ENCODE peak calls at places on chromosomes 16 and 17, in eight cellular contexts. One of them, this sample, is unnamed.

GRCh38 chr17:8248751-8249607 is at the start of gene PFAS:
- DNase-seq in AG10803: peak
- DNase-seq in Ammon's horn: peak
- DNase-seq in ovary: peak
- DNase-seq in natural killer cell treated with Interleukin-12 subunit alpha and Interleukin-12 subunit beta and Interleukin-15 and Interleukin-18, amount 100 ng/mL, for 72 hours: peak
- DNase-seq in T-helper 1 cell: peak
- DNase-seq in caudate nucleus: peak
- DNase-seq in nucleus accumbens: peak
- DNase-seq in this sample: peak

GRCh38 chr16:69199382-69199781 is 12.4 kb downstream of the SNTB2 start:
- DNase-seq in AG10803: peak
- DNase-seq in Ammon's horn: no peak
- DNase-seq in ovary: peak
- DNase-seq in natural killer cell treated with Interleukin-12 subunit alpha and Interleukin-12 subunit beta and Interleukin-15 and Interleukin-18, amount 100 ng/mL, for 72 hours: no peak
- DNase-seq in T-helper 1 cell: no peak
- DNase-seq in caudate nucleus: no peak
- DNase-seq in nucleus accumbens: no peak
- DNase-seq in this sample: peak

GRCh38 chr16:53429221-53429943 is 4.9 kb upstream of the RBL2 start:
- DNase-seq in AG10803: peak
- DNase-seq in Ammon's horn: no peak
- DNase-seq in ovary: no peak
- DNase-seq in natural killer cell treated with Interleukin-12 subunit alpha and Interleukin-12 subunit beta and Interleukin-15 and Interleukin-18, amount 100 ng/mL, for 72 hours: no peak
- DNase-seq in T-helper 1 cell: no peak
- DNase-seq in caudate nucleus: no peak
- DNase-seq in nucleus accumbens: no peak
- DNase-seq in this sample: peak

GRCh38 chr17:77235370-77236080 is 94.8 kb downstream of the SEC14L1 start:
- DNase-seq in AG10803: peak
- DNase-seq in Ammon's horn: peak
- DNase-seq in ovary: no peak
- DNase-seq in natural killer cell treated with Interleukin-12 subunit alpha and Interleukin-12 subunit beta and Interleukin-15 and Interleukin-18, amount 100 ng/mL, for 72 hours: peak
- DNase-seq in T-helper 1 cell: peak
- DNase-seq in caudate nucleus: no peak
- DNase-seq in nucleus accumbens: no peak
- DNase-seq in this sample: peak

GRCh38 chr17:58421711-58422110 is 4.4 kb upstream of the RNF43 start:
- DNase-seq in AG10803: no peak
- DNase-seq in Ammon's horn: no peak
- DNase-seq in ovary: no peak
- DNase-seq in natural killer cell treated with Interleukin-12 subunit alpha and Interleukin-12 subunit beta and Interleukin-15 and Interleukin-18, amount 100 ng/mL, for 72 hours: no peak
- DNase-seq in T-helper 1 cell: no peak
- DNase-seq in caudate nucleus: no peak
- DNase-seq in nucleus accumbens: no peak
- DNase-seq in this sample: no peak

GRCh38 chr17:66171172-66171571 is 20.8 kb downstream of the CEP112 start:
- DNase-seq in AG10803: no peak
- DNase-seq in Ammon's horn: no peak
- DNase-seq in ovary: no peak
- DNase-seq in natural killer cell treated with Interleukin-12 subunit alpha and Interleukin-12 subunit beta and Interleukin-15 and Interleukin-18, amount 100 ng/mL, for 72 hours: no peak
- DNase-seq in T-helper 1 cell: no peak
- DNase-seq in caudate nucleus: no peak
- DNase-seq in nucleus accumbens: no peak
- DNase-seq in this sample: no peak

GRCh38 chr16:29734826-29735225 is 11.0 kb downstream of the C16orf54 start:
- DNase-seq in AG10803: no peak
- DNase-seq in Ammon's horn: no peak
- DNase-seq in ovary: no peak
- DNase-seq in natural killer cell treated with Interleukin-12 subunit alpha and Interleukin-12 subunit beta and Interleukin-15 and Interleukin-18, amount 100 ng/mL, for 72 hours: no peak
- DNase-seq in T-helper 1 cell: no peak
- DNase-seq in caudate nucleus: no peak
- DNase-seq in nucleus accumbens: no peak
- DNase-seq in this sample: peak

GRCh38 chr17:17351901-17352781 is 49.0 kb downstream of the NT5M start:
- DNase-seq in AG10803: no peak
- DNase-seq in Ammon's horn: no peak
- DNase-seq in ovary: peak
- DNase-seq in natural killer cell treated with Interleukin-12 subunit alpha and Interleukin-12 subunit beta and Interleukin-15 and Interleukin-18, amount 100 ng/mL, for 72 hours: peak
- DNase-seq in T-helper 1 cell: no peak
- DNase-seq in caudate nucleus: no peak
- DNase-seq in nucleus accumbens: no peak
- DNase-seq in this sample: peak

GRCh38 chr16:71789136-71789535 is 19.5 kb downstream of the AP1G1 start:
- DNase-seq in AG10803: no peak
- DNase-seq in Ammon's horn: no peak
- DNase-seq in ovary: no peak
- DNase-seq in natural killer cell treated with Interleukin-12 subunit alpha and Interleukin-12 subunit beta and Interleukin-15 and Interleukin-18, amount 100 ng/mL, for 72 hours: no peak
- DNase-seq in T-helper 1 cell: no peak
- DNase-seq in caudate nucleus: no peak
- DNase-seq in nucleus accumbens: no peak
- DNase-seq in this sample: no peak

GRCh38 chr16:50372611-50373344 is 4.0 kb upstream of the BRD7 start:
- DNase-seq in AG10803: peak
- DNase-seq in Ammon's horn: peak
- DNase-seq in ovary: no peak
- DNase-seq in natural killer cell treated with Interleukin-12 subunit alpha and Interleukin-12 subunit beta and Interleukin-15 and Interleukin-18, amount 100 ng/mL, for 72 hours: no peak
- DNase-seq in T-helper 1 cell: no peak
- DNase-seq in caudate nucleus: no peak
- DNase-seq in nucleus accumbens: no peak
- DNase-seq in this sample: peak

GRCh38 chr16:57038151-57038550 is 48.8 kb downstream of the NLRC5 start:
- DNase-seq in AG10803: peak
- DNase-seq in Ammon's horn: no peak
- DNase-seq in ovary: no peak
- DNase-seq in natural killer cell treated with Interleukin-12 subunit alpha and Interleukin-12 subunit beta and Interleukin-15 and Interleukin-18, amount 100 ng/mL, for 72 hours: no peak
- DNase-seq in T-helper 1 cell: no peak
- DNase-seq in caudate nucleus: no peak
- DNase-seq in nucleus accumbens: no peak
- DNase-seq in this sample: peak

GRCh38 chr17:60926466-60927183 is 249.0 kb downstream of the BCAS3 start:
- DNase-seq in AG10803: no peak
- DNase-seq in Ammon's horn: no peak
- DNase-seq in ovary: no peak
- DNase-seq in natural killer cell treated with Interleukin-12 subunit alpha and Interleukin-12 subunit beta and Interleukin-15 and Interleukin-18, amount 100 ng/mL, for 72 hours: no peak
- DNase-seq in T-helper 1 cell: no peak
- DNase-seq in caudate nucleus: no peak
- DNase-seq in nucleus accumbens: no peak
- DNase-seq in this sample: peak

GRCh38 chr17:3528604-3529511 is 28.8 kb downstream of the TRPV3 start:
- DNase-seq in AG10803: no peak
- DNase-seq in Ammon's horn: peak
- DNase-seq in ovary: peak
- DNase-seq in natural killer cell treated with Interleukin-12 subunit alpha and Interleukin-12 subunit beta and Interleukin-15 and Interleukin-18, amount 100 ng/mL, for 72 hours: no peak
- DNase-seq in T-helper 1 cell: no peak
- DNase-seq in caudate nucleus: peak
- DNase-seq in nucleus accumbens: peak
- DNase-seq in this sample: no peak

GRCh38 chr17:32243712-32244111 is 21.9 kb upstream of the RHBDL3 start:
- DNase-seq in AG10803: no peak
- DNase-seq in Ammon's horn: no peak
- DNase-seq in ovary: no peak
- DNase-seq in natural killer cell treated with Interleukin-12 subunit alpha and Interleukin-12 subunit beta and Interleukin-15 and Interleukin-18, amount 100 ng/mL, for 72 hours: no peak
- DNase-seq in T-helper 1 cell: no peak
- DNase-seq in caudate nucleus: no peak
- DNase-seq in nucleus accumbens: no peak
- DNase-seq in this sample: no peak

GRCh38 chr16:50879873-50880695 is 138.2 kb downstream of the CYLD start:
- DNase-seq in AG10803: no peak
- DNase-seq in Ammon's horn: peak
- DNase-seq in ovary: no peak
- DNase-seq in natural killer cell treated with Interleukin-12 subunit alpha and Interleukin-12 subunit beta and Interleukin-15 and Interleukin-18, amount 100 ng/mL, for 72 hours: no peak
- DNase-seq in T-helper 1 cell: no peak
- DNase-seq in caudate nucleus: no peak
- DNase-seq in nucleus accumbens: no peak
- DNase-seq in this sample: no peak

GRCh38 chr16:71626018-71626857 is at the start of gene MARVELD3:
- DNase-seq in AG10803: no peak
- DNase-seq in Ammon's horn: no peak
- DNase-seq in ovary: peak
- DNase-seq in natural killer cell treated with Interleukin-12 subunit alpha and Interleukin-12 subunit beta and Interleukin-15 and Interleukin-18, amount 100 ng/mL, for 72 hours: no peak
- DNase-seq in T-helper 1 cell: no peak
- DNase-seq in caudate nucleus: no peak
- DNase-seq in nucleus accumbens: no peak
- DNase-seq in this sample: no peak

GRCh38 chr17:40157972-40158371 is 17.6 kb downstream of the CASC3 start:
- DNase-seq in AG10803: peak
- DNase-seq in Ammon's horn: no peak
- DNase-seq in ovary: no peak
- DNase-seq in natural killer cell treated with Interleukin-12 subunit alpha and Interleukin-12 subunit beta and Interleukin-15 and Interleukin-18, amount 100 ng/mL, for 72 hours: no peak
- DNase-seq in T-helper 1 cell: no peak
- DNase-seq in caudate nucleus: no peak
- DNase-seq in nucleus accumbens: no peak
- DNase-seq in this sample: peak

GRCh38 chr17:76270770-76271668 is 5.9 kb downstream of the UBALD2 start:
- DNase-seq in AG10803: no peak
- DNase-seq in Ammon's horn: no peak
- DNase-seq in ovary: no peak
- DNase-seq in natural killer cell treated with Interleukin-12 subunit alpha and Interleukin-12 subunit beta and Interleukin-15 and Interleukin-18, amount 100 ng/mL, for 72 hours: no peak
- DNase-seq in T-helper 1 cell: peak
- DNase-seq in caudate nucleus: no peak
- DNase-seq in nucleus accumbens: no peak
- DNase-seq in this sample: no peak

GRCh38 chr16:2341456-2342447 is 1.2 kb upstream of the ABCA3 start:
- DNase-seq in AG10803: no peak
- DNase-seq in Ammon's horn: no peak
- DNase-seq in ovary: peak
- DNase-seq in natural killer cell treated with Interleukin-12 subunit alpha and Interleukin-12 subunit beta and Interleukin-15 and Interleukin-18, amount 100 ng/mL, for 72 hours: no peak
- DNase-seq in T-helper 1 cell: no peak
- DNase-seq in caudate nucleus: no peak
- DNase-seq in nucleus accumbens: no peak
- DNase-seq in this sample: no peak

GRCh38 chr17:81656835-81657234 is 493 bp upstream of the PDE6G start:
- DNase-seq in AG10803: no peak
- DNase-seq in Ammon's horn: no peak
- DNase-seq in ovary: no peak
- DNase-seq in natural killer cell treated with Interleukin-12 subunit alpha and Interleukin-12 subunit beta and Interleukin-15 and Interleukin-18, amount 100 ng/mL, for 72 hours: peak
- DNase-seq in T-helper 1 cell: no peak
- DNase-seq in caudate nucleus: no peak
- DNase-seq in nucleus accumbens: no peak
- DNase-seq in this sample: no peak

GRCh38 chr17:29062215-29062614 is 19.3 kb downstream of the PIPOX start:
- DNase-seq in AG10803: no peak
- DNase-seq in Ammon's horn: no peak
- DNase-seq in ovary: no peak
- DNase-seq in natural killer cell treated with Interleukin-12 subunit alpha and Interleukin-12 subunit beta and Interleukin-15 and Interleukin-18, amount 100 ng/mL, for 72 hours: no peak
- DNase-seq in T-helper 1 cell: no peak
- DNase-seq in caudate nucleus: no peak
- DNase-seq in nucleus accumbens: no peak
- DNase-seq in this sample: no peak

GRCh38 chr16:15498427-15499175 is 64.2 kb downstream of the BMERB1 start:
- DNase-seq in AG10803: peak
- DNase-seq in Ammon's horn: no peak
- DNase-seq in ovary: no peak
- DNase-seq in natural killer cell treated with Interleukin-12 subunit alpha and Interleukin-12 subunit beta and Interleukin-15 and Interleukin-18, amount 100 ng/mL, for 72 hours: no peak
- DNase-seq in T-helper 1 cell: no peak
- DNase-seq in caudate nucleus: no peak
- DNase-seq in nucleus accumbens: no peak
- DNase-seq in this sample: peak

GRCh38 chr16:68873635-68874471 is 30.5 kb downstream of the TANGO6 start:
- DNase-seq in AG10803: no peak
- DNase-seq in Ammon's horn: no peak
- DNase-seq in ovary: no peak
- DNase-seq in natural killer cell treated with Interleukin-12 subunit alpha and Interleukin-12 subunit beta and Interleukin-15 and Interleukin-18, amount 100 ng/mL, for 72 hours: no peak
- DNase-seq in T-helper 1 cell: no peak
- DNase-seq in caudate nucleus: no peak
- DNase-seq in nucleus accumbens: no peak
- DNase-seq in this sample: no peak

GRCh38 chr16:13110124-13110796 is 208.9 kb downstream of the SHISA9 start:
- DNase-seq in AG10803: peak
- DNase-seq in Ammon's horn: peak
- DNase-seq in ovary: no peak
- DNase-seq in natural killer cell treated with Interleukin-12 subunit alpha and Interleukin-12 subunit beta and Interleukin-15 and Interleukin-18, amount 100 ng/mL, for 72 hours: no peak
- DNase-seq in T-helper 1 cell: no peak
- DNase-seq in caudate nucleus: no peak
- DNase-seq in nucleus accumbens: no peak
- DNase-seq in this sample: peak

GRCh38 chr17:30929081-30929633 is 7.4 kb downstream of the ADAP2 start:
- DNase-seq in AG10803: no peak
- DNase-seq in Ammon's horn: no peak
- DNase-seq in ovary: no peak
- DNase-seq in natural killer cell treated with Interleukin-12 subunit alpha and Interleukin-12 subunit beta and Interleukin-15 and Interleukin-18, amount 100 ng/mL, for 72 hours: no peak
- DNase-seq in T-helper 1 cell: no peak
- DNase-seq in caudate nucleus: no peak
- DNase-seq in nucleus accumbens: no peak
- DNase-seq in this sample: no peak

GRCh38 chr16:3578610-3579551 is 1.7 kb upstream of the NLRC3 start:
- DNase-seq in AG10803: no peak
- DNase-seq in Ammon's horn: no peak
- DNase-seq in ovary: no peak
- DNase-seq in natural killer cell treated with Interleukin-12 subunit alpha and Interleukin-12 subunit beta and Interleukin-15 and Interleukin-18, amount 100 ng/mL, for 72 hours: peak
- DNase-seq in T-helper 1 cell: peak
- DNase-seq in caudate nucleus: no peak
- DNase-seq in nucleus accumbens: no peak
- DNase-seq in this sample: no peak

GRCh38 chr16:86980644-86981043 is 336.5 kb downstream of the C16orf95 start:
- DNase-seq in AG10803: no peak
- DNase-seq in Ammon's horn: no peak
- DNase-seq in ovary: no peak
- DNase-seq in natural killer cell treated with Interleukin-12 subunit alpha and Interleukin-12 subunit beta and Interleukin-15 and Interleukin-18, amount 100 ng/mL, for 72 hours: no peak
- DNase-seq in T-helper 1 cell: no peak
- DNase-seq in caudate nucleus: no peak
- DNase-seq in nucleus accumbens: no peak
- DNase-seq in this sample: no peak

GRCh38 chr17:7325031-7325528 is 4.1 kb downstream of the NEURL4 start:
- DNase-seq in AG10803: no peak
- DNase-seq in Ammon's horn: no peak
- DNase-seq in ovary: no peak
- DNase-seq in natural killer cell treated with Interleukin-12 subunit alpha and Interleukin-12 subunit beta and Interleukin-15 and Interleukin-18, amount 100 ng/mL, for 72 hours: no peak
- DNase-seq in T-helper 1 cell: no peak
- DNase-seq in caudate nucleus: no peak
- DNase-seq in nucleus accumbens: no peak
- DNase-seq in this sample: no peak

GRCh38 chr17:73782231-73782630 is 138.0 kb upstream of the SDK2 start:
- DNase-seq in AG10803: no peak
- DNase-seq in Ammon's horn: no peak
- DNase-seq in ovary: no peak
- DNase-seq in natural killer cell treated with Interleukin-12 subunit alpha and Interleukin-12 subunit beta and Interleukin-15 and Interleukin-18, amount 100 ng/mL, for 72 hours: no peak
- DNase-seq in T-helper 1 cell: no peak
- DNase-seq in caudate nucleus: no peak
- DNase-seq in nucleus accumbens: no peak
- DNase-seq in this sample: no peak